ENCODE peak calls at places on chromosomes 5 and 9, in seven cellular contexts. U is kidney epithelial cell, T is neural progenitor cell, J is AG04449, F is fibroblast of pulmonary artery, Q is H1, L is OCI-LY7. D is an unnamed sample.

GRCh38 chr9:113391917-113392316 is 9.2 kb downstream of the ALAD start:
- DNase-seq in U (no peak), T (no peak), J (no peak), F (no peak), Q (no peak), L (no peak), D (no peak)

GRCh38 chr9:109520475-109521132 is 22.5 kb upstream of the PTPN3 start:
- DNase-seq in U (no peak), T (peak; percentile 85), J (no peak), F (peak; percentile 83), Q (peak; percentile 80), L (peak; percentile 60), D (peak; percentile 59)

GRCh38 chr9:571066-571465 is 270.4 kb upstream of the DMRT1 start:
- DNase-seq in U (no peak), T (no peak), J (no peak), F (no peak), Q (no peak), L (peak; percentile 50), D (no peak)

GRCh38 chr9:89528540-89528939 is 30.6 kb upstream of the SEMA4D start:
- DNase-seq in U (no peak), T (no peak), J (no peak), F (no peak), Q (no peak), L (no peak), D (no peak)

GRCh38 chr9:20041717-20042116 is 252.9 kb upstream of the SLC24A2 start:
- DNase-seq in U (no peak), T (no peak), J (no peak), F (no peak), Q (no peak), L (no peak), D (no peak)

GRCh38 chr9:124818431-124819281 is 34.6 kb upstream of the WDR38 start:
- DNase-seq in U (peak; percentile 63), T (no peak), J (no peak), F (no peak), Q (no peak), L (peak; percentile 62), D (no peak)

GRCh38 chr5:24094081-24094480 is 550.7 kb downstream of the CDH10 start:
- DNase-seq in U (no peak), T (peak; percentile 33), J (no peak), F (peak; percentile 1), Q (no peak), L (no peak), D (no peak)

GRCh38 chr5:78327761-78328510 is 32.5 kb upstream of the SCAMP1 start:
- DNase-seq in U (no peak), T (no peak), J (no peak), F (peak; percentile 10), Q (no peak), L (no peak), D (no peak)

GRCh38 chr9:104863180-104863883 is 64.6 kb downstream of the ABCA1 start:
- DNase-seq in U (peak; percentile 37), T (peak; percentile 88), J (no peak), F (peak; percentile 88), Q (no peak), L (peak; percentile 84), D (peak; percentile 74)

GRCh38 chr5:179393078-179393477 is 47.8 kb upstream of the ADAMTS2 start:
- DNase-seq in U (no peak), T (no peak), J (no peak), F (peak; percentile 78), Q (no peak), L (no peak), D (no peak)

GRCh38 chr9:113720495-113720894 is 155.6 kb upstream of the ZNF618 start:
- DNase-seq in U (no peak), T (no peak), J (no peak), F (no peak), Q (peak; percentile 31), L (no peak), D (no peak)

GRCh38 chr9:126697350-126697749 is 83.6 kb downstream of the LMX1B start:
- DNase-seq in U (no peak), T (peak; percentile 1), J (no peak), F (no peak), Q (no peak), L (no peak), D (no peak)

GRCh38 chr9:126326228-126327015 is at the start of gene MVB12B:
- DNase-seq in U (no peak), T (peak; percentile 86), J (no peak), F (no peak), Q (no peak), L (peak; percentile 8), D (no peak)

GRCh38 chr9:37939575-37940095 is 35.7 kb upstream of the SLC25A51 start:
- DNase-seq in U (no peak), T (no peak), J (no peak), F (peak; percentile 47), Q (no peak), L (no peak), D (no peak)

GRCh38 chr5:34452170-34452828 is 203.8 kb upstream of the RAI14 start:
- DNase-seq in U (no peak), T (peak; percentile 64), J (no peak), F (peak; percentile 37), Q (no peak), L (no peak), D (no peak)

GRCh38 chr9:19102181-19102630 is 498 bp downstream of the HAUS6 start:
- DNase-seq in U (no peak), T (peak; percentile 42), J (no peak), F (no peak), Q (peak; percentile 57), L (peak; percentile 73), D (no peak)

GRCh38 chr5:82659114-82659513 is 381.0 kb upstream of the RPS23 start:
- DNase-seq in U (no peak), T (no peak), J (no peak), F (no peak), Q (no peak), L (no peak), D (no peak)

GRCh38 chr5:95626701-95627100 is 6.8 kb downstream of the GPR150 start:
- DNase-seq in U (no peak), T (no peak), J (no peak), F (no peak), Q (no peak), L (no peak), D (no peak)

GRCh38 chr5:140312067-140312790 is 9.3 kb upstream of the PFDN1 start:
- DNase-seq in U (peak; percentile 76), T (no peak), J (peak; percentile 68), F (peak; percentile 94), Q (no peak), L (no peak), D (peak; percentile 94)

GRCh38 chr5:58135571-58136335 is 324.1 kb downstream of the PLK2 start:
- DNase-seq in U (no peak), T (no peak), J (no peak), F (peak; percentile 14), Q (no peak), L (no peak), D (no peak)

GRCh38 chr5:74433255-74434123 is 207.0 kb downstream of the ENC1 start:
- DNase-seq in U (peak; percentile 63), T (peak; percentile 67), J (no peak), F (peak; percentile 90), Q (no peak), L (peak; percentile 41), D (no peak)

GRCh38 chr9:109411818-109412352 is 86.2 kb downstream of the PTPN3 start:
- DNase-seq in U (no peak), T (peak; percentile 65), J (peak; percentile 7), F (peak; percentile 69), Q (no peak), L (peak; percentile 51), D (peak; percentile 36)

GRCh38 chr9:24912767-24913166 is 367.1 kb upstream of the IZUMO3 start:
- DNase-seq in U (peak; percentile 2), T (no peak), J (no peak), F (no peak), Q (no peak), L (no peak), D (no peak)

GRCh38 chr5:153148624-153148976 is 341.9 kb upstream of the GRIA1 start:
- DNase-seq in U (no peak), T (no peak), J (no peak), F (no peak), Q (no peak), L (no peak), D (no peak)
- TF ChIP-seq CTCF in U (no peak), T (no peak), J (no peak), F (no peak), Q (no peak), L (peak; percentile 6), D (no peak)

DNA sequence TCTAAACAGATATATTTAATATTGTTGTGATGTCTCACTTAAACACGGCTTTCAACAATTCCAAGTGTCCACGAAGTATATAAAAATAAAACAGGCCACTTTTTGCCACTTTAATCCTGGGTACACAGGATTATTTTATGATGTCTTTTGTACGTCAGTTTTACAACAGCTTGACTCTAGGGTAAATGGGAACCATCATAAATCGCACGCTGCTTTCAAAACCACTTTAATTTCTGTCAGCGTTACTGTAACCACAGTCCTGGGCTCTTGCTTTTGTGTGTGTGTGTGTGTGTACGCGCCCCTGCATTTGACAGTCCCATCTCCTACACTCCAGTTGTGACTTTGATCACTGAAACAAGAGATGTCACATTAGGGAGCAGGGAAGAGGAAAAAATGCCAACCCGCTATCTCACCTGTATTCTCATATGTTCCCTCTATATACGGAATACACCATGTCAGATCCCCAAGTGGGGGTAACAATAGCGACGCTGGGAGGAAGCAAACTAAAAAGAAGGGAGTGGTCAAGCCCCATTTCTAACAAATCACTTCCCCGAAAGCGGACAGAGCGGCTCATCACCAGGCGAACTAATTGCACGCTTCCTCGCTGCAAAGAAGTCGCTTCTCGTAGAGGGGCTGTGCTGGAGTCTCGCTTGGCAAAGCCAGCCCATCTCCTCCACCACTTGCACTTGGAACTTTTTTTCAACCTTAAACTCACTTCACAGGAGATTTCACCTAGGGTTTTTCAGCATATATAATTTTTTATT is 1.1 kb downstream of the BNC2 start:
- DNase-seq in U (no peak), T (peak; percentile 63), J (no peak), F (peak; percentile 42), Q (no peak), L (no peak), D (no peak)
- H3K4me3 ChIP-seq in U (peak overlapping the region; percentile 91), T (peak overlapping the region; percentile 88), J (peak overlapping the region; percentile 85), F (peak overlapping the region; percentile 85), Q (peak overlapping the region; percentile 88), L (no peak overlapping the region), D (peak overlapping the region; percentile 81)

GRCh38 chr5:31269259-31269658 is 75.8 kb downstream of the CDH6 start:
- DNase-seq in U (no peak), T (no peak), J (no peak), F (no peak), Q (no peak), L (no peak), D (no peak)

GRCh38 chr5:31271567-31271966 is 78.1 kb downstream of the CDH6 start:
- DNase-seq in U (no peak), T (no peak), J (no peak), F (no peak), Q (no peak), L (no peak), D (no peak)

GRCh38 chr5:31273161-31273560 is 79.7 kb downstream of the CDH6 start:
- DNase-seq in U (no peak), T (peak; percentile 4), J (no peak), F (no peak), Q (no peak), L (no peak), D (no peak)

GRCh38 chr5:31273631-31274378 is 80.3 kb downstream of the CDH6 start:
- DNase-seq in U (no peak), T (no peak), J (no peak), F (no peak), Q (no peak), L (no peak), D (no peak)

GRCh38 chr5:31270396-31270795 is 76.9 kb downstream of the CDH6 start:
- DNase-seq in U (no peak), T (peak; percentile 50), J (no peak), F (peak; percentile 31), Q (no peak), L (no peak), D (no peak)
- TF ChIP-seq CTCF in U (peak; percentile 42), T (peak; percentile 82), J (peak; percentile 22), F (peak; percentile 51), Q (peak; percentile 48), L (peak; percentile 74), D (peak; percentile 55)

GRCh38 chr9:25935188-25935587 is 256.9 kb upstream of the TUSC1 start:
- DNase-seq in U (no peak), T (no peak), J (no peak), F (no peak), Q (no peak), L (no peak), D (no peak)
- H3K4me3 ChIP-seq in U (no peak overlapping the region), T (no peak overlapping the region), J (no peak overlapping the region), F (no peak overlapping the region), Q (no peak overlapping the region), L (no peak overlapping the region), D (no peak overlapping the region)

D was measured in astrocyte of the cerebellum.